ENCODE peak calls at places on chromosomes 1 and 21, in nine cellular contexts. W is AG04450, H is A549, C is AG04449, L is epithelial cell of esophagus, E is HepG2, O is IMR-90, P is pancreas, J is astrocyte. R is an unnamed sample.

GRCh38 chr1:97508653-97509218 is 412.1 kb downstream of the DPYD start:
- DNase-seq in W (no peak), H (no peak), C (no peak), L (no peak), E (no peak), O (no peak), P (no peak), J (no peak), R (no peak)

GRCh38 chr1:110674337-110675059 is at the start of gene KCNA3:
- DNase-seq in W (no peak), H (no peak), C (no peak), L (no peak), E (no peak), O (no peak), P (peak; percentile 68), J (no peak), R (no peak)

GRCh38 chr1:110125810-110126209 is 13.6 kb downstream of the UBL4B start:
- DNase-seq in W (no peak), H (no peak), C (no peak), L (no peak), E (no peak), O (no peak), P (no peak), J (no peak), R (no peak)

GRCh38 chr21:39676054-39676771 is 63.5 kb downstream of the B3GALT5 start:
- DNase-seq in W (no peak), H (peak; percentile 25), C (no peak), L (peak; percentile 83), E (peak; percentile 17), O (no peak), P (no peak), J (peak; percentile 76), R (peak; percentile 51)

GRCh38 chr1:147599362-147600118 is 58.2 kb downstream of the BCL9 start:
- DNase-seq in W (peak; percentile 91), H (peak; percentile 79), C (peak; percentile 78), L (peak; percentile 96), E (peak; percentile 81), O (peak; percentile 95), P (peak; percentile 99), J (peak; percentile 91), R (peak; percentile 95)

GRCh38 chr1:60765204-60765603 is 317.2 kb upstream of the NFIA start:
- DNase-seq in W (no peak), H (no peak), C (no peak), L (peak; percentile 71), E (peak; percentile 46), O (no peak), P (no peak), J (no peak), R (peak; percentile 16)

GRCh38 chr1:48498096-48498791 is 26.2 kb upstream of the SPATA6 start:
- DNase-seq in W (peak; percentile 48), H (peak; percentile 18), C (peak; percentile 14), L (peak; percentile 71), E (peak; percentile 61), O (peak; percentile 70), P (peak; percentile 89), J (peak; percentile 27), R (peak; percentile 68)

GRCh38 chr21:45641480-45642035 is 2.0 kb upstream of the PCBP3 start:
- DNase-seq in W (no peak), H (no peak), C (no peak), L (no peak), E (no peak), O (no peak), P (no peak), J (no peak), R (no peak)

DNA sequence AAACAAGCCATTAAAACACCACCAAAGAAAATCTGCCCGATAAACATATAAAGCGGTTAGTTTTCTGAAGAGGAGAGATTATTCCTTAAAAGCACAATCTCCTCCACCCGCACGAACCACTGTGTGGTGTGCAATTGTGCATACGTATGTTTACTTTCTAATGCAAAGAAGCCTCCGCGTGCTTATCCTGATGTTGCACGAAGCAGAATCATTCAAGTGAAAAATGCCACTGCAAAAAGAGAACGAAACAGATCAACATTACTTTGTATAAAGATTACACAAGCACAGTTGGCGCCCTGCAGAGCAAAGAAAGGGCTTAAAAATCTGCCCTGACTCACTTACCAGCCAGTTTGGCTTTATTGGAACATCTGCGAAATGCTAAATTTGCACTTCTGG is 166.8 kb downstream of the ZNF281 start:
- DNase-seq in W (no peak), H (no peak), C (no peak), L (peak; percentile 24), E (no peak), O (peak; percentile 55), P (no peak), J (no peak), R (peak; percentile 70)
- H3K4me3 ChIP-seq in W (peak overlapping the region; percentile 41), H (no peak overlapping the region), C (no peak overlapping the region), L (peak overlapping the region; percentile 2), E (peak overlapping the region; percentile 19), O (peak overlapping the region; percentile 36), P (no peak overlapping the region), J (peak overlapping the region; percentile 52), R (peak overlapping the region; percentile 46)

GRCh38 chr1:113976609-113977278 is 2.5 kb upstream of the OLFML3 start:
- DNase-seq in W (no peak), H (peak; percentile 12), C (no peak), L (peak; percentile 10), E (peak; percentile 37), O (peak; percentile 59), P (no peak), J (peak; percentile 51), R (peak; percentile 66)

GRCh38 chr1:113978863-113979702 is at the start of gene OLFML3:
- DNase-seq in W (peak; percentile 91), H (peak; percentile 37), C (peak; percentile 77), L (peak; percentile 89), E (peak; percentile 87), O (peak; percentile 95), P (peak; percentile 77), J (peak; percentile 88), R (peak; percentile 97)

GRCh38 chr1:113972954-113973353 is 6.3 kb upstream of the OLFML3 start:
- DNase-seq in W (no peak), H (no peak), C (no peak), L (no peak), E (no peak), O (no peak), P (no peak), J (no peak), R (no peak)

GRCh38 chr1:113980120-113980519 is 846 bp downstream of the OLFML3 start:
- DNase-seq in W (no peak), H (no peak), C (no peak), L (no peak), E (no peak), O (peak; percentile 46), P (peak; percentile 77), J (no peak), R (peak; percentile 54)

DNA sequence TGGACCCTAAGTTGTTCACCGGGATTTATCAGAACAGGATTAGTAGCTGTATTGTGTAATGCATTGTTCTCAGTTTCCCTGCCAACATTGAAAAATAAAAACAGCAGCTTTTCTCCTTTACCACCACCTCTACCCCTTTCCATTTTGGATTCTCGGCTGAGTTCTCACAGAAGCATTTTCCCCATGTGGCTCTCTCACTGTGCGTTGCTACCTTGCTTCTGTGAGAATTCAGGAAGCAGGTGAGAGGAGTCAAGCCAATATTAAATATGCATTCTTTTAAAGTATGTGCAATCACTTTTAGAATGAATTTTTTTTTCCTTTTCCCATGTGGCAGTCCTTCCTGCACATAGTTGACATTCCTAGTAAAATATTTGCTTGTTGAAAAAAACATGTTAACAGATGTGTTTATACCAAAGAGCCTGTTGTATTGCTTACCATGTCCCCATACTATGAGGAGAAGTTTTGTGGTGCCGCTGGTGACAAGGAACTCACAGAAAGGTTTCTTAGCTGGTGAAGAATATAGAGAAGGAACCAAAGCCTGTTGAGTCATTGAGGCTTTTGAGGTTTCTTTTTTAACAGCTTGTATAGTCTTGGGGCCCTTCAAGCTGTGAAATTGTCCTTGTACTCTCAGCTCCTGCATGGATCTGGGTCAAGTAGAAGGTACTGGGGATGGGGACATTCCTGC is 3.9 kb upstream of the OLFML3 start:
- DNase-seq in W (no peak), H (no peak), C (no peak), L (no peak), E (no peak), O (peak; percentile 47), P (no peak), J (peak; percentile 52), R (peak; percentile 92)
- TF ChIP-seq CTCF in W (no peak), H (no peak), C (no peak), L (no peak), E (no peak), O (no peak), P (no peak), J (no peak), R (no peak)

DNA sequence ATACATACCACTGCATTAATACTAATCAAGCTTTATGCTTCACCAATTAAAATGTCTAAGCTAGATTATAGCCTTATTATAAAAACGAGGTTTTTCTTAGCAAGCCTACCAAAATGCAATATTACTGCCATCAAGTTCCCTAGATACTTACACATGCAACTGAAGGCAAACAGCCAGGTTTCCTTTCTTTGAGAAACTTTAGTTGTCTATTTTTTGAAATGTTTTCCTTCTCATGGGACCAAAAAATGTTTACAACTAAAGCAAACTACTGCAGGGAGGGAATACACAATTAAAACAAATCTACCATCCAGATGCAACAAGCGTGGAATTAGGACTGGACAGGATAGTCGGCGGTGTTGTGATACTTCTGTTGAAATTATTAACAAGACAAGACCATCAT is 1.3 kb downstream of the ZNF644 start:
- DNase-seq in W (no peak), H (no peak), C (no peak), L (no peak), E (no peak), O (peak; percentile 19), P (no peak), J (no peak), R (peak; percentile 13)
- H3K4me3 ChIP-seq in W (peak overlapping the region; percentile 90), H (peak overlapping the region; percentile 70), C (peak overlapping the region; percentile 78), L (peak overlapping the region; percentile 88), E (peak overlapping the region; percentile 77), O (peak overlapping the region; percentile 65), P (no peak overlapping the region), J (peak overlapping the region; percentile 84), R (peak overlapping the region; percentile 84)

GRCh38 chr1:47334765-47335435 is 1.3 kb downstream of the CMPK1 start:
- DNase-seq in W (no peak), H (no peak), C (no peak), L (no peak), E (peak; percentile 82), O (peak; percentile 69), P (no peak), J (no peak), R (no peak)

GRCh38 chr1:47331875-47332274 is 1.7 kb upstream of the CMPK1 start:
- DNase-seq in W (no peak), H (no peak), C (no peak), L (no peak), E (no peak), O (no peak), P (no peak), J (no peak), R (no peak)

GRCh38 chr1:47333578-47333921 is at the start of gene CMPK1:
- DNase-seq in W (no peak), H (peak; percentile 49), C (no peak), L (peak; percentile 86), E (peak; percentile 73), O (peak; percentile 77), P (peak; percentile 89), J (peak; percentile 82), R (peak; percentile 88)

GRCh38 chr1:47332779-47333577 is 612 bp upstream of the CMPK1 start:
- DNase-seq in W (no peak), H (no peak), C (no peak), L (no peak), E (no peak), O (no peak), P (no peak), J (no peak), R (no peak)

DNA sequence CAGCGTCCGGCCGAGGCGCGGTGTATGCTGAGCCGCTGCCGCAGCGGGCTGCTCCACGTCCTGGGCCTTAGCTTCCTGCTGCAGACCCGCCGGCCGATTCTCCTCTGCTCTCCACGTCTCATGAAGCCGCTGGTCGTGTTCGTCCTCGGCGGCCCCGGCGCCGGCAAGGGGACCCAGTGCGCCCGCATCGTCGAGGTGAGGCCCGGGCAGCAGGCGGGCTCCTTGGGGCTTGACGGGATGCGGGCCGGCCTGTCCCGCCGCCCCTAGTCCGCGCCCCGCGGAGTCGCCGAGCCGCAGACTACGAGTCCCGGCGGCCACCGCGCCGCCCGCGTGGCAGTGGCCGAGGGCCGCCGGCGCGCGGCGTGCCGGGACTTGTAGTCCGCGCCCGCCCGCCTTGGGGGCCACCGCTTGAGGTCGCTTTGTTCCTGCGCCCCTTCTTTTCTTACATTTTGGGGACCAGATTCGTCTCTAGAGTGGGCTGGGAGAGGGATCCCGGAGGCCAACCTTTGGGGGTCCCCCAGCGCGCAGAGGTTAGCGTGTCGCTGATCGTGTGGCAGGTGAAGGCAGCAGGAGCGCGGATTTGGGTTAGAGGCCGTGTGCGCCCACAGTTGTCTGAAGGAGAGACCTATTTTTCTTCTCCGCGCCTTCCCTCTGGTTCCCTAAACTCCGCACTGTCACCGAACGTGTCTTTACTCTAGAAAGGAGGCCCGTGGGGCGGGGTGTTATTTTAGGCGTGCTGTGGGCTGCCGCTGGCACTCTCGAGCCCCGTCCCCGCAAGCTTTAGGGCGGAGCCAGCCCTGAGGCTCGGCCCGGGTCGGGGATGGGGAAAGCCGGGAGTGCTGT is 553 bp downstream of the CMPK1 start:
- DNase-seq in W (no peak), H (peak; percentile 87), C (no peak), L (peak; percentile 80), E (peak; percentile 58), O (peak; percentile 74), P (peak; percentile 90), J (peak; percentile 55), R (peak; percentile 75)
- TF ChIP-seq CTCF in W (peak; percentile 31), H (peak; percentile 35), C (peak; percentile 29), L (no peak), E (peak; percentile 20), O (peak; percentile 7), P (no peak), J (no peak), R (peak; percentile 26)

R was measured in AG10803.